ENCODE peak calls at places on chromosomes 13 and 19, in six cellular contexts. I is suprapubic skin, F is colonic mucosa, M is endodermal cell, H is left ventricle myocardium inferior, A is mucosa of descending colon. K is an unnamed sample. For H3K36me3, the result is how much of the 10 kb centered on the place peaks cover.

GRCh38 chr13:34435338-34435737 is 506.7 kb upstream of the NBEA start:
- DNase-seq in F (no peak), I (no peak), A (no peak), M (no peak), H (no peak), K (no peak)

GRCh38 chr19:12774588-12775555 is at the start of gene HOOK2:
- DNase-seq in F (peak), I (peak), H (no peak), A (peak), M (peak), K (peak)

GRCh38 chr13:113121183-113121927 is 1.2 kb upstream of the F10 start:
- DNase-seq in H (no peak), F (no peak), M (peak), A (no peak), I (no peak), K (peak)

GRCh38 chr13:105996391-105997028 is 539.0 kb downstream of the EFNB2 start:
- DNase-seq in F (no peak), H (no peak), I (no peak), A (no peak), M (no peak), K (no peak)

GRCh38 chr13:93151277-93151676 is 75.3 kb upstream of the GPC6 start:
- DNase-seq in A (no peak), M (no peak), F (no peak), H (no peak), I (no peak), K (no peak)

GRCh38 chr19:4575978-4576933 is 16.8 kb upstream of the SEMA6B start:
- DNase-seq in H (peak), A (peak), F (peak), M (peak), I (peak), K (peak)

GRCh38 chr13:40341086-40341471 is 325.4 kb downstream of the FOXO1 start:
- DNase-seq in H (no peak), A (no peak), M (no peak), F (no peak), I (no peak), K (no peak)

GRCh38 chr19:33904681-33905080 is 108.0 kb downstream of the KCTD15 start:
- DNase-seq in A (peak), M (peak), F (no peak), H (no peak), I (no peak), K (no peak)

GRCh38 chr13:73984949-73985691 is 149.1 kb downstream of the KLF12 start:
- DNase-seq in A (no peak), H (peak), I (no peak), M (peak), F (no peak), K (peak)

GRCh38 chr13:20473139-20473538 is 52.5 kb downstream of the CRYL1 start:
- DNase-seq in A (no peak), F (no peak), I (no peak), H (no peak), M (no peak), K (no peak)

GRCh38 chr13:36088001-36088400 is 43.2 kb downstream of the DCLK1 start:
- DNase-seq in M (no peak), A (no peak), I (no peak), F (no peak), H (no peak), K (no peak)

GRCh38 chr13:107518292-107518691 is 697.0 kb downstream of the LIG4 start:
- DNase-seq in I (no peak), F (no peak), M (no peak), A (no peak), H (no peak), K (no peak)

GRCh38 chr19:52981329-52981728 is 18.6 kb upstream of the ZNF816 start:
- DNase-seq in H (no peak), M (peak), F (no peak), I (no peak), A (no peak), K (no peak)

GRCh38 chr13:48851707-48852106 is 124.0 kb upstream of the FNDC3A start:
- DNase-seq in F (no peak), A (no peak), H (no peak), M (no peak), I (no peak), K (no peak)

GRCh38 chr19:28333909-28334308 is 879.0 kb downstream of the UQCRFS1 start:
- DNase-seq in I (no peak), H (no peak), M (no peak), A (no peak), F (no peak), K (no peak)

GRCh38 chr13:45705936-45706335 is 3.8 kb downstream of the CBY2 start:
- DNase-seq in M (no peak), F (no peak), H (no peak), A (no peak), I (no peak), K (no peak)

GRCh38 chr13:98224557-98224956 is 47.5 kb upstream of the RNF113B start:
- DNase-seq in I (no peak), F (no peak), M (peak), H (no peak), A (no peak), K (no peak)

GRCh38 chr13:80413611-80414010 is 72.7 kb upstream of the SPRY2 start:
- DNase-seq in I (no peak), M (no peak), A (no peak), H (no peak), F (no peak), K (no peak)

DNA sequence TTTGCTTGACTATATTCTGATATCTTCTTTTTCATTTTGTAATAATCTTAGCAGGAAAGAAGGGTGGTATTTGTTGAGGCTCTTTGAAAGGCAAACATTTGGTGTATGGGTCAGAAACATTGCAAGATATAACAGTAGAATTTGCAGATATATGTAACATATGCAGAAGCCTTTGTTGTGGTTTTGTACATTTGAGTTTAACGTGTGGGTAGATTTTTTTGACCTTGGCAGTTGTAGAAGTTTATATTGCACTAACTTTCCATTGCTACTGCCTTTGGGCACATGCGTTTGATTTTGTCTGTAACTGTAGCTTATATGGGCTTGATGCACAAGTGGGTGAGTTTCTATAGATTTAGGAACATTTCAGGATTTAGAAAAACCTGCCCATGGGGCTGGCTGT is 78.5 kb upstream of the SPRY2 start:
- DNase-seq in H (no peak), M (no peak), I (no peak), F (no peak), A (no peak), K (no peak)
- H3K4me3 ChIP-seq in H (no peak), M (no peak), I (no peak), F (no peak), A (no peak), K (no peak)

GRCh38 chr19:1618157-1619093 is 13.2 kb upstream of the UQCR11 start:
- DNase-seq in H (no peak), M (peak), I (no peak), A (peak), F (peak), K (peak)
- TF ChIP-seq CTCF in H (peak), M (peak), I (no peak), A (no peak), F (peak), K (no peak)

DNA sequence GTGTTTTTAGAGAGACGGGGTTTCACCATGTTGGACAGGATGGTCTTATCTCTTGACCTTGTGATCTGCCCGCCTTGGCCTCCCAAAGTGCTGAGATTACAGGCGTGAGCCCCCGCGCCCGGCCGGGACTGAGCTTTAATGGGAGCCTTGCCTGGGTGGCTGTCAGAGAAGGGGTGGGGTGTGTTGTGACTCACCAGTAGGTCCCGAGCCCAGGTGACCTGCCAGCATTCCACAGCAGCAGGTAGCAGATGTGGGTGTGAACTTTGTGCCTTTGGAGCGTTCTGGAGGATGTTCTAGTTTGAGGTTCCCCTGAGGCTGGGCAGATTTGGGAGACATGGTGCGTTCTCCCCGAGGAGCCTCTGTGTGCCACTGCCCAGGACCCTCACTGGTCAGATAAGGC is 7.1 kb upstream of the EPN1 start:
- DNase-seq in H (no peak), F (no peak), M (no peak), I (no peak), A (no peak), K (no peak)
- H3K36me3 ChIP-seq in H (half or more), F (under half), M (half or more), I (half or more), A (under half), K (half or more)

GRCh38 chr19:43820098-43820860 is 6.8 kb upstream of the ZNF283 start:
- DNase-seq in M (peak), F (peak), A (peak), H (peak), I (no peak), K (no peak)
- H3K4me3 ChIP-seq in M (peak), F (peak), A (no peak), H (peak), I (peak), K (peak)

GRCh38 chr19:39607021-39607420 is 4.7 kb downstream of the LGALS13 start:
- DNase-seq in M (no peak), F (no peak), I (no peak), H (no peak), A (no peak), K (no peak)

GRCh38 chr19:39602224-39602623 is at the start of gene LGALS13:
- DNase-seq in H (no peak), M (no peak), A (no peak), F (no peak), I (no peak), K (no peak)

GRCh38 chr19:39603825-39604224 is 1.5 kb downstream of the LGALS13 start:
- DNase-seq in M (no peak), I (no peak), A (no peak), F (no peak), H (no peak), K (no peak)

DNA sequence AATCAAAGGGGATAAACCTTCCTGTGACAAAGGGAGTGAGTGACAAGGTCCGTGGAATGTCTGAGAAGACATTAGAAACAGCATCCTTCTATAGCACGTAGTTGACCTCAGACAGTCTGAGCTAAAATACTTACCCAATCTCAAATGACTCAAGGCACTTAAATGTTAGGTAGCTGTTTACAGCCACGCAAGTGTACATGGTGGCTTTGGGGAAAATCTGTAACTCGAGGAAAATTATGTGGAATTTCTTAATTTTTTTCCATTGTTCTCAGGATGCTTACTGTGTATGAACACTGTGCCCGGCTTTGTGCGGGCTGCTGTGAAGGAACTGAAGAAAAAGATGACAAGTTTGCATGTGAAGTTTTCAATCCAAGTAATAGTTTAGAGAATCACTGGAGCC is 5.2 kb downstream of the LGALS13 start:
- DNase-seq in I (no peak), H (no peak), F (no peak), M (no peak), A (no peak), K (no peak)
- TF ChIP-seq CTCF in I (no peak), H (no peak), F (no peak), M (no peak), A (no peak), K (no peak)

GRCh38 chr19:11125994-11126685 is 29.4 kb downstream of the SPC24 start:
- DNase-seq in A (peak), I (peak), H (peak), M (peak), F (peak), K (peak)
- H3K36me3 ChIP-seq in A (under half), I (half or more), H (half or more), M (half or more), F (half or more), K (under half)

GRCh38 chr13:41974262-41974900 is 13.5 kb upstream of the VWA8 start:
- DNase-seq in A (no peak), I (no peak), H (no peak), F (no peak), M (no peak), K (no peak)

GRCh38 chr13:41971848-41972247 is 10.9 kb upstream of the VWA8 start:
- DNase-seq in H (no peak), M (no peak), A (no peak), I (no peak), F (no peak), K (no peak)

GRCh38 chr13:41970918-41971317 is 10.0 kb upstream of the VWA8 start:
- DNase-seq in I (no peak), A (no peak), H (no peak), F (no peak), M (no peak), K (no peak)

GRCh38 chr13:41976491-41976890 is 15.6 kb upstream of the VWA8 start:
- DNase-seq in F (no peak), I (no peak), A (no peak), M (no peak), H (no peak), K (no peak)

GRCh38 chr13:41973247-41973741 is 12.4 kb upstream of the VWA8 start:
- DNase-seq in A (no peak), F (no peak), M (peak), H (no peak), I (no peak), K (no peak)
- H3K4me3 ChIP-seq in A (no peak), F (no peak), M (no peak), H (no peak), I (no peak), K (no peak)

GRCh38 chr19:32638625-32639024 is 36.4 kb downstream of the ANKRD27 start:
- DNase-seq in M (no peak), I (no peak), F (no peak), H (no peak), A (no peak), K (no peak)
- TF ChIP-seq CTCF in M (no peak), I (no peak), F (no peak), H (no peak), A (no peak), K (no peak)

DNA sequence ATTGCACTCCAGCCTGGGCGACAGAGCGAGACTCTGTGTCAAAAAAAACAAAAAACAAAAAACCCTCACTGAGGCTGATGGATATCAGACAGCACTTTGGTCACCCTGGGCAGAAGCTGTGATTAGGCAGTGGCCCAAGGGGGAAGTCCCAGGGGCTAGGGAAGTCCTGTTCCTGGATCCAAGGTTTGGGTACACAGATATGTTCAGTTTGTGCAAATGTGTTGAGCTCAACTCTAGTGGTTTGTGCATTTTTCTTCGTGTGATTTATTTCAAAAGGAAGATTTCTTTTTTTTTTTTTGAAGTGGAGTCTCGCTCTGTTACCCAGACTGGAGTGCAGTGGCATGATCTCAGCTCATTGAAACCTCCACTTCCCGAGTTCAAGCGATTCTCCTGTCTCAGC is 12.3 kb downstream of the MEF2B start:
- DNase-seq in F (no peak), A (no peak), I (no peak), M (no peak), H (no peak), K (no peak)
- H3K36me3 ChIP-seq in F (under half), A (under half), I (under half), M (under half), H (under half), K (under half)